ENCODE peak calls at places on chromosomes 4 and X, in ten cellular contexts. T, Y, H, X, N, M, W, V, K and F are unnamed samples.

GRCh38 chrX:67568769-67569168 is 24.9 kb downstream of the AR start:
- DNase-seq in W (no peak), V (no peak), T (no peak), M (no peak), X (no peak), K (no peak), Y (no peak), N (no peak), H (no peak), F (no peak)

GRCh38 chrX:118523920-118524319 is 28.3 kb downstream of the DOCK11 start:
- DNase-seq in X (peak), Y (peak), V (no peak), W (no peak), K (no peak), M (no peak), T (no peak), H (no peak), N (peak), F (no peak)

GRCh38 chrX:107324493-107325310 is 118.3 kb downstream of the DNAAF6 start:
- DNase-seq in H (no peak), N (no peak), X (no peak), Y (no peak), M (no peak), T (peak), V (no peak), W (peak), K (no peak), F (no peak)

GRCh38 chr4:110104661-110105060 is 93.8 kb downstream of the ELOVL6 start:
- DNase-seq in T (no peak), H (no peak), M (no peak), W (no peak), K (no peak), X (no peak), V (peak), N (no peak), Y (no peak), F (no peak)

GRCh38 chr4:173505924-173506779 is 23.9 kb downstream of the HAND2 start:
- DNase-seq in T (peak), H (peak), X (peak), Y (no peak), K (no peak), W (peak), V (peak), N (peak), M (no peak), F (peak)

GRCh38 chr4:173301518-173302201 is 32.5 kb downstream of the HMGB2 start:
- DNase-seq in M (no peak), K (no peak), X (peak), V (no peak), H (peak), T (peak), W (no peak), Y (no peak), N (no peak), F (no peak)

GRCh38 chr4:40299126-40299525 is 36.0 kb upstream of the CHRNA9 start:
- DNase-seq in H (no peak), K (no peak), N (no peak), V (no peak), W (no peak), X (no peak), Y (no peak), T (no peak), M (no peak), F (no peak)

GRCh38 chrX:111447298-111447697 is 35.3 kb upstream of the DCX start:
- DNase-seq in V (peak), H (peak), K (no peak), Y (no peak), W (peak), N (peak), M (no peak), T (peak), X (no peak), F (peak)

GRCh38 chr4:112968456-112969159 is 80.8 kb upstream of the ANK2 start:
- DNase-seq in X (no peak), N (no peak), T (no peak), M (no peak), W (no peak), K (no peak), V (no peak), Y (no peak), H (no peak), F (no peak)

GRCh38 chrX:140664939-140665338 is 44.6 kb upstream of the LINC00632 start:
- DNase-seq in Y (no peak), K (no peak), V (peak), X (no peak), T (peak), N (no peak), W (no peak), H (no peak), M (no peak), F (no peak)

GRCh38 chr4:87493147-87493546 is 36.0 kb downstream of the SPARCL1 start:
- DNase-seq in W (no peak), V (no peak), X (no peak), N (no peak), K (no peak), H (no peak), Y (no peak), M (no peak), T (no peak), F (no peak)

GRCh38 chr4:127622923-127623754 is 9.6 kb upstream of the INTU start:
- DNase-seq in M (no peak), W (peak), N (no peak), H (peak), K (peak), T (peak), Y (no peak), V (peak), X (no peak), F (peak)

GRCh38 chrX:15310117-15310516 is 5.3 kb downstream of the ASB11 start:
- DNase-seq in T (peak), X (no peak), Y (no peak), H (peak), K (no peak), V (peak), M (no peak), W (no peak), N (no peak), F (no peak)

GRCh38 chr4:148442830-148443549 is 776 bp upstream of the NR3C2 start:
- DNase-seq in V (peak), T (peak), Y (no peak), W (peak), M (no peak), N (no peak), X (no peak), K (no peak), H (no peak), F (peak)

GRCh38 chr4:138522366-138522765 is 280.2 kb upstream of the SLC7A11 start:
- DNase-seq in T (peak), Y (no peak), K (no peak), W (peak), M (no peak), V (no peak), H (no peak), X (no peak), N (no peak), F (no peak)